ENCODE peak calls at places on chromosomes 4 and X, in five cellular contexts. G, J, D, W and F are unnamed samples.

GRCh38 chrX:150980186-150980585 is 2.9 kb upstream of the HMGB3 start:
- DNase-seq in G (no peak), J (no peak), W (no peak), D (no peak), F (no peak)

GRCh38 chr4:145881991-145882390 is 56.6 kb downstream of the ZNF827 start:
- DNase-seq in J (peak), W (no peak), G (no peak), D (peak), F (no peak)

GRCh38 chr4:61556277-61556676 is 356.2 kb downstream of the ADGRL3 start:
- DNase-seq in D (no peak), G (no peak), W (no peak), J (no peak), F (no peak)

GRCh38 chr4:7403001-7403400 is 31.7 kb downstream of the PSAPL1 start:
- DNase-seq in W (no peak), J (no peak), D (no peak), G (no peak), F (no peak)

GRCh38 chrX:25976683-25977310 is 161.3 kb upstream of the MAGEB18 start:
- DNase-seq in D (peak), W (no peak), J (no peak), G (peak), F (no peak)

GRCh38 chr4:40763228-40763716 is 13.5 kb downstream of the NSUN7 start:
- DNase-seq in J (no peak), D (no peak), G (no peak), W (no peak), F (no peak)

GRCh38 chr4:2825740-2826139 is 17.9 kb upstream of the ADD1 start:
- DNase-seq in G (no peak), W (peak), J (no peak), D (no peak), F (no peak)

GRCh38 chrX:33161829-33162228 is 49.5 kb downstream of the DMD start:
- DNase-seq in D (no peak), J (no peak), W (no peak), G (no peak), F (no peak)

GRCh38 chr4:77931452-77932135 is 69.0 kb downstream of the MRPL1 start:
- DNase-seq in W (no peak), J (no peak), D (no peak), G (no peak), F (no peak)

GRCh38 chr4:23374280-23374679 is 515.6 kb downstream of the PPARGC1A start:
- DNase-seq in G (no peak), J (no peak), W (no peak), D (no peak), F (no peak)

GRCh38 chrX:71282514-71283408 is 674 bp upstream of the NONO start:
- DNase-seq in W (no peak), G (peak), J (no peak), D (peak), F (no peak)

GRCh38 chr4:22474636-22475310 is 41.1 kb downstream of the ADGRA3 start:
- DNase-seq in D (no peak), J (no peak), G (no peak), W (no peak), F (no peak)

GRCh38 chrX:51144828-51145442 is 187.7 kb upstream of the NUDT10 start:
- DNase-seq in G (peak), J (peak), D (peak), W (no peak), F (peak)

GRCh38 chr4:23654791-23655190 is 235.1 kb downstream of the PPARGC1A start:
- DNase-seq in J (no peak), G (no peak), W (no peak), D (no peak), F (no peak)

GRCh38 chr4:85783483-85783882 is 308.5 kb downstream of the ARHGAP24 start:
- DNase-seq in J (no peak), D (no peak), G (no peak), W (no peak), F (no peak)

GRCh38 chr4:37763164-37763444 is 63.4 kb upstream of the PGM2 start:
- DNase-seq in J (no peak), G (no peak), W (no peak), D (no peak), F (no peak)

GRCh38 chrX:17082831-17083230 is 136.4 kb downstream of the REPS2 start:
- DNase-seq in W (no peak), G (peak), J (no peak), D (no peak), F (no peak)

GRCh38 chr4:146417822-146418221 is 103.9 kb downstream of the SLC10A7 start:
- DNase-seq in D (peak), W (no peak), J (no peak), G (no peak), F (no peak)

GRCh38 chr4:138749303-138749702 is 266.3 kb upstream of the NOCT start:
- DNase-seq in J (no peak), D (no peak), W (no peak), G (no peak), F (no peak)

GRCh38 chr4:161249779-161250440 is 913.9 kb downstream of the FSTL5 start:
- DNase-seq in D (no peak), W (no peak), G (no peak), J (no peak), F (no peak)
- TF ChIP-seq CTCF in D (no peak), W (no peak), G (no peak), J (no peak), F (no peak)

DNA sequence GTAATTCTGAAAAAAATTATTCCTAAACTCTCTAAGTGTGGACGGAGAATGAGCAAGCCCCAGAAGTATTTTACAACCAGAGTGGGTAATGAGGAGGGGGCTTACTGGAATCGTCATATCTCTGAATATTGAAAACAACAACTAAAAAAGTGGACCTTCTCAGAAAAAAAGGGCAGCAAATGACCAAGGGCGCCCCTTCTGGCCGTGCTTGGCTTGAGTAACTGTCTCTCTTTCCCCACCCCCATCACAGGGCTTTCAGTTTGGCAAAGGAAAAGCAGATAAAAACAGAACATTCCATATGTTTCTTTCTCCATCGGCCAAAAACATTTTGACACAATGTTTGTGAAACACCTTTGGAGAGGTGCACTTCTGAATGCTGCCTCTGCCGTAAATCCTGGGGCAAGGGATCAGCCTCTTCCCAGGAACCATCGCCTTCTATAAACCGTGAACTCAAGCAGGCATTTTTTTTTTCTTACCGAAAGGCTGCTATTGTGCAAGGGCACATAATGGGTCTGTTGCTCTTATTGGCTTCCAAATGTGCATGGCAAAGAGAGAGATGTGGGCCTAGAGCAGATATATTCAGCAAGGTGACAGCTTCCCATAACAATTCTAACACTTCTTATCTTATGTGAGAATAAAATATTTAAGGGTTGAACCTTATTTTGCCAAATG is 115.4 kb downstream of the PARM1 start:
- DNase-seq in W (no peak), G (peak), D (no peak), J (no peak), F (no peak)
- TF ChIP-seq CTCF in W (no peak), G (peak), D (peak), J (no peak), F (peak)

GRCh38 chr4:137529432-137529831 is 2.9 kb downstream of the PCDH18 start:
- DNase-seq in G (no peak), J (no peak), D (no peak), W (no peak), F (no peak)
- TF ChIP-seq CTCF in G (no peak), J (no peak), D (no peak), W (no peak), F (no peak)

DNA sequence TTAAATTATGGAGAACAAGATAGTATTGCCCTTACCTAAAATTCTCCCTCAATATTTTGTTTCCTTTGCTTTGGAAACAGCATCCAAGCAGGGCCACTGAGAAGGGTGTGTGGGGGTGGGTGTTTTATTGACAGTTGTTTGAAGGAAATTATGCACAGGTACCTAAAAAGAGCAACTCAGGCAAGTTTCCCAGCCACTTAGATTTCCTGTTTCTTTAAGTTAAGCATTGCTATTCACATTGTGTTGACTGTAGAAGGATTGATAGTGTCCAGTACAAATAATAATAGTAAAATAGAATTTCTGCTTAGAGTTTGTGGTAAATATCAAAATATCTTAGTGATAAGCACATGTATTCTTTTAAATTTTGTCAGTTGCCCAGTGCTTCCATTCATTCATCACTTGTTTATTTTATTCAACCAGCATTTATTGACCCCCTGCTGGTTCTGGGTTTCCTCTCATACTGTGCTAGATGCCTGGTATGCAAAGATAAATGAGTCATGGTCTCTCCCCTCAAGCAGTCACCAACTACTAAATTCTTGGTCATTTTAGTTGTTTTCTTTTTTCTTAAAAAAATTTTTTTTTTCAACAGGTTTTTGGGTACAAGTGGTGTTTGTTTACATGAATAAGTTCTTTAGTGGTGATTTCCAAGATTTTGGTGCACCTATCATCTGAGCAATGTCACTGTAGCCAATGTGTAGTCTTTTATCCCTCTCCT is 50.0 kb downstream of the GALNT7 start:
- DNase-seq in W (no peak), J (no peak), D (no peak), G (no peak), F (no peak)
- TF ChIP-seq CTCF in W (no peak), J (no peak), D (no peak), G (no peak), F (no peak)

GRCh38 chrX:153782324-153782723 is 1.5 kb downstream of the SRPK3 start:
- DNase-seq in D (no peak), J (no peak), W (no peak), G (peak), F (no peak)
- TF ChIP-seq CTCF in D (no peak), J (no peak), W (no peak), G (peak), F (no peak)